ENCODE peak calls at places on chromosomes 7 and 10, in four cellular contexts. One of them, this sample, is unnamed.
A peak's percentile ranks its signal among the peaks of the same experiment; 100 is the strongest.

GRCh38 chr10:30831876-30832726 is 199.6 kb downstream of the ZNF438 start:
- DNase-seq in A549: no peak
- DNase-seq in K562: no peak
- DNase-seq in HepG2: no peak
- DNase-seq in this sample: no peak

GRCh38 chr10:52637592-52637991 is 135.0 kb downstream of the MBL2 start:
- DNase-seq in A549: peak; percentile 35
- DNase-seq in K562: no peak
- DNase-seq in HepG2: peak; percentile 92
- DNase-seq in this sample: no peak

GRCh38 chr10:101712997-101713396 is 18.0 kb upstream of the FBXW4 start:
- DNase-seq in A549: no peak
- DNase-seq in K562: no peak
- DNase-seq in HepG2: no peak
- DNase-seq in this sample: no peak

GRCh38 chr10:95865814-95866447 is 41.8 kb upstream of the CC2D2B start:
- DNase-seq in A549: no peak
- DNase-seq in K562: no peak
- DNase-seq in HepG2: peak; percentile 78
- DNase-seq in this sample: no peak

GRCh38 chr7:87413951-87414381 is 61.5 kb downstream of the ABCB4 start:
- DNase-seq in A549: peak; percentile 33
- DNase-seq in K562: no peak
- DNase-seq in HepG2: no peak
- DNase-seq in this sample: no peak

GRCh38 chr10:36608866-36609265 is 516.5 kb upstream of the ANKRD30A start:
- DNase-seq in A549: no peak
- DNase-seq in K562: no peak
- DNase-seq in HepG2: no peak
- DNase-seq in this sample: no peak

GRCh38 chr10:132439424-132440163 is 42.6 kb downstream of the PWWP2B start:
- DNase-seq in A549: no peak
- DNase-seq in K562: no peak
- DNase-seq in HepG2: no peak
- DNase-seq in this sample: no peak

GRCh38 chr10:117550042-117550441 is 7.5 kb downstream of the EMX2 start:
- DNase-seq in A549: no peak
- DNase-seq in K562: no peak
- DNase-seq in HepG2: no peak
- DNase-seq in this sample: no peak

GRCh38 chr10:114631678-114632417 is 26.2 kb downstream of the ABLIM1 start:
- DNase-seq in A549: no peak
- DNase-seq in K562: peak; percentile 27
- DNase-seq in HepG2: peak; percentile 76
- DNase-seq in this sample: peak; percentile 57

GRCh38 chr7:31084226-31084625 is 32.1 kb downstream of the ADCYAP1R1 start:
- DNase-seq in A549: no peak
- DNase-seq in K562: no peak
- DNase-seq in HepG2: no peak
- DNase-seq in this sample: no peak

GRCh38 chr7:76262683-76263402 is 39.6 kb upstream of the HSPB1 start:
- DNase-seq in A549: peak; percentile 85
- DNase-seq in K562: peak; percentile 73
- DNase-seq in HepG2: peak; percentile 68
- DNase-seq in this sample: peak; percentile 82

GRCh38 chr7:112266595-112267270 is 60.2 kb downstream of the ZNF277 start:
- DNase-seq in A549: no peak
- DNase-seq in K562: no peak
- DNase-seq in HepG2: no peak
- DNase-seq in this sample: no peak

GRCh38 chr10:90652519-90652918 is 205.3 kb downstream of the HTR7 start:
- DNase-seq in A549: peak; percentile 17
- DNase-seq in K562: no peak
- DNase-seq in HepG2: no peak
- DNase-seq in this sample: no peak

DNA sequence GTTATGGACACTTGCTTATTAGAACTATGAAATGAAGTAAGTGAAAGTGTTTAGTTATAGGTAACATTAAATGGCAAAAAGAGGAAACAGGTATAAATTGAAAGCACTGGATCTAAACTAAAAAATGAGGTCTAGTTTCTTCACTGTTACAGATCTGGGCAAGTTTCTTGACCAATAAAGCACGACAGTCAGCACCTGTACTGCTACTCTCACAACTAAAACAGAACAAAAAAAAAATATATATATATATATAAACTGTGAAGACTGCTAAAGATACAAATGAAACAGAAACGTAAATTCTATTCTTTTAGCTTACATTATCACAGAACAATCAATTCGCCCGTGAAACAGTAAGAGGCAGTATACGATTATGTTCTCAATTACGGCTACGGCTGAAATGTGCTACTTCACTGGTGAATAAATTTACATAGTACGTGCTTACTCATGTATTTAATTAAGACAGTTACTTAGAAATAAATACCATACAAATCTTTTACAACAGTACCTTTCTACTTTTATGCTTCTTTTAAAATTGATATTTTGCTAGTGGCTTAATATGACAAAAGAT is 4.2 kb downstream of the AHR start:
- DNase-seq in A549: no peak
- DNase-seq in K562: no peak
- DNase-seq in HepG2: no peak
- DNase-seq in this sample: no peak
- TF ChIP-seq CTCF in A549: peak; percentile 20
- TF ChIP-seq CTCF in K562: peak; percentile 2
- TF ChIP-seq CTCF in HepG2: peak; percentile 22
- TF ChIP-seq CTCF in this sample: no peak

GRCh38 chr7:139647812-139648616 is 124.5 kb downstream of the CLEC2L start:
- DNase-seq in A549: no peak
- DNase-seq in K562: no peak
- DNase-seq in HepG2: no peak
- DNase-seq in this sample: no peak

GRCh38 chr7:139648941-139649425 is 125.5 kb downstream of the CLEC2L start:
- DNase-seq in A549: no peak
- DNase-seq in K562: no peak
- DNase-seq in HepG2: no peak
- DNase-seq in this sample: no peak

GRCh38 chr7:139647085-139647484 is 123.6 kb downstream of the CLEC2L start:
- DNase-seq in A549: no peak
- DNase-seq in K562: no peak
- DNase-seq in HepG2: no peak
- DNase-seq in this sample: no peak

GRCh38 chr7:139650429-139651100 is 127.1 kb downstream of the CLEC2L start:
- DNase-seq in A549: no peak
- DNase-seq in K562: no peak
- DNase-seq in HepG2: no peak
- DNase-seq in this sample: no peak

GRCh38 chr7:139648617-139648932 is 125.1 kb downstream of the CLEC2L start:
- DNase-seq in A549: no peak
- DNase-seq in K562: no peak
- DNase-seq in HepG2: no peak
- DNase-seq in this sample: no peak
- TF ChIP-seq HMGXB4 in A549: no peak
- TF ChIP-seq HMGXB4 in K562: no peak
- TF ChIP-seq HMGXB4 in HepG2: no peak
- TF ChIP-seq HMGXB4 in this sample: no peak

GRCh38 chr7:155007947-155008346 is 5.0 kb upstream of the PAXIP1 start:
- DNase-seq in A549: peak; percentile 48
- DNase-seq in K562: peak; percentile 45
- DNase-seq in HepG2: peak; percentile 56
- DNase-seq in this sample: peak; percentile 39
- TF ChIP-seq CTCF in A549: peak; percentile 30
- TF ChIP-seq CTCF in K562: peak; percentile 90
- TF ChIP-seq CTCF in HepG2: peak; percentile 50
- TF ChIP-seq CTCF in this sample: no peak

DNA sequence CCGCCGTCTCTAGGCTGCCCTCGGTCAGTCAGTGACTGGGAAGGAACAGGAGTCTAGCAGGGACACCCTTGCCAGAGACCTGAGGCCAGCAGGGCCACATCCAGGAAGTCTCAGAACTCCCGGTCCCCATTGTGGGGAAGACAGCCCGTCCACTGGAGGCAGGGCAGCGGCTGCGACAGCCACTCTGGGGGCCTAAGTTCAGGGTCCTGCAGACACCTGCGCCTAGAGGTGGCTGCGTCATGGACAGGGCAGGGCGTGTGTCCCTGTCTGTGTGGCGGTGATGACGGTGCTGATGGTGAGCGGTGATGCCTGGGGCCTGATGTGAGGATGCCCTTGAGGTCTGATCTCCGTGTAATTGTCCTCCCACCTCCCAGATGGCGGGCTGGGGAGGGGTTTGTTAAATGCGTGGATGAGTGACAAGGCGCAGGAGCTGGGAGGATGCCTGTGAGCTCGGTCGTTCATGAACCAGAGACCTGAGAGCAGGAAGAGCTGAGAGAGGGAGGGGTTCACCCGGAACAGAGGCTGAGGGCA is 537.9 kb upstream of the FOXK1 start:
- DNase-seq in A549: no peak
- DNase-seq in K562: no peak
- DNase-seq in HepG2: no peak
- DNase-seq in this sample: no peak
- TF ChIP-seq HMGXB4 in A549: no peak
- TF ChIP-seq HMGXB4 in K562: no peak
- TF ChIP-seq HMGXB4 in HepG2: no peak
- TF ChIP-seq HMGXB4 in this sample: no peak

GRCh38 chr10:124012991-124013390 is 80.4 kb downstream of the CHST15 start:
- DNase-seq in A549: no peak
- DNase-seq in K562: no peak
- DNase-seq in HepG2: no peak
- DNase-seq in this sample: no peak
- TF ChIP-seq CTCF in A549: no peak
- TF ChIP-seq CTCF in K562: no peak
- TF ChIP-seq CTCF in HepG2: no peak
- TF ChIP-seq CTCF in this sample: no peak

This sample was measured in WTC11.